ENCODE peak calls at places on chromosomes 12 and 14, in six cellular contexts. B is central memory CD4-positive, alpha-beta T cell; G is ACHN; A is activated B cell treated with CpG ODN at 0.5 μM for 24 hours; O is RWPE1; N is neuronal stem cell. J is an unnamed sample.

GRCh38 chr14:64923015-64923414 is 8.8 kb downstream of the CHURC1 start:
- DNase-seq in N (no peak), O (no peak), G (no peak), B (no peak), A (no peak), J (no peak)

GRCh38 chr12:132174015-132174660 is 29.9 kb downstream of the NOC4L start:
- DNase-seq in N (no peak), A (no peak), B (no peak), G (no peak), O (no peak), J (no peak)

GRCh38 chr12:65868133-65868705 is 43.9 kb downstream of the HMGA2 start:
- DNase-seq in O (peak), N (no peak), A (no peak), G (no peak), B (no peak), J (no peak)

GRCh38 chr14:90760591-90761316 is 55.5 kb downstream of the TTC7B start:
- DNase-seq in N (peak), B (no peak), O (no peak), A (no peak), G (peak), J (no peak)

GRCh38 chr14:69886843-69887242 is 7.6 kb downstream of the SMOC1 start:
- DNase-seq in A (no peak), B (no peak), G (no peak), N (no peak), O (no peak), J (no peak)

GRCh38 chr12:120678572-120678971 is 8.4 kb upstream of the MLEC start:
- DNase-seq in O (no peak), N (no peak), G (no peak), B (no peak), A (no peak), J (no peak)

GRCh38 chr12:6647083-6647604 is at the start of gene ACRBP:
- DNase-seq in B (no peak), A (peak), G (no peak), O (peak), N (peak), J (no peak)

GRCh38 chr14:96805906-96806305 is 8.7 kb downstream of the VRK1 start:
- DNase-seq in A (no peak), N (no peak), G (no peak), B (no peak), O (no peak), J (no peak)

GRCh38 chr12:4276524-4277204 is 3.1 kb downstream of the CCND2 start:
- DNase-seq in A (peak), O (peak), G (peak), B (peak), N (peak), J (peak)

GRCh38 chr12:51827925-51828818 is 20.3 kb downstream of the FIGNL2 start:
- DNase-seq in G (peak), A (no peak), N (no peak), O (peak), B (no peak), J (no peak)

GRCh38 chr14:82075566-82075965 is 541.9 kb upstream of the SEL1L start:
- DNase-seq in B (no peak), N (peak), G (peak), O (peak), A (no peak), J (no peak)

GRCh38 chr12:115013668-115014072 is 329.7 kb upstream of the TBX3 start:
- DNase-seq in A (no peak), O (no peak), G (no peak), N (no peak), B (no peak), J (no peak)

GRCh38 chr12:20132818-20133217 is 235.5 kb upstream of the PDE3A start:
- DNase-seq in N (no peak), O (no peak), B (no peak), A (no peak), G (no peak), J (no peak)

GRCh38 chr12:51631591-51631990 is 40.6 kb downstream of the SCN8A start:
- DNase-seq in G (peak), B (no peak), O (peak), N (no peak), A (no peak), J (no peak)

GRCh38 chr12:87227157-87227556 is 802.0 kb downstream of the C12orf50 start:
- DNase-seq in O (no peak), N (no peak), B (no peak), A (no peak), G (no peak), J (no peak)

GRCh38 chr14:75595211-75595610 is 16.8 kb downstream of the FLVCR2 start:
- DNase-seq in O (no peak), A (no peak), G (no peak), N (no peak), B (no peak), J (no peak)

GRCh38 chr12:132345126-132345525 is 15.7 kb upstream of the GALNT9 start:
- DNase-seq in B (no peak), N (no peak), O (no peak), A (no peak), G (no peak), J (no peak)

GRCh38 chr12:55930771-55931316 is at the start of gene DGKA:
- DNase-seq in G (peak), O (peak), B (peak), A (peak), N (no peak), J (no peak)

GRCh38 chr12:65171073-65171472 is 1.7 kb downstream of the LEMD3 start:
- DNase-seq in O (no peak), A (no peak), N (no peak), B (no peak), G (no peak), J (no peak)

GRCh38 chr12:108475396-108475795 is 39.7 kb upstream of the FICD start:
- DNase-seq in O (no peak), N (no peak), G (no peak), B (no peak), A (no peak), J (no peak)

GRCh38 chr12:52401926-52402325 is 4.2 kb downstream of the KRT82 start:
- DNase-seq in B (no peak), O (no peak), A (no peak), G (no peak), N (no peak), J (no peak)

GRCh38 chr14:69625299-69626131 is 14.1 kb downstream of the SUSD6 start:
- DNase-seq in N (no peak), O (no peak), G (peak), A (no peak), B (peak), J (no peak)

GRCh38 chr12:130200445-130200844 is 38.2 kb downstream of the FZD10 start:
- DNase-seq in G (no peak), O (no peak), N (no peak), B (no peak), A (no peak), J (no peak)

GRCh38 chr12:122422769-122423257 is 344 bp upstream of the CLIP1 start:
- DNase-seq in N (peak), G (peak), O (no peak), A (peak), B (no peak), J (no peak)

GRCh38 chr12:91490667-91491309 is 308.2 kb upstream of the DCN start:
- DNase-seq in G (no peak), B (no peak), N (no peak), A (no peak), O (no peak), J (no peak)

GRCh38 chr14:74610866-74611671 is 968 bp downstream of the LTBP2 start:
- DNase-seq in N (no peak), O (no peak), A (no peak), G (no peak), B (no peak), J (no peak)

GRCh38 chr14:51860164-51860835 is at the start of gene GNG2:
- DNase-seq in O (peak), A (peak), B (peak), G (peak), N (peak), J (no peak)

GRCh38 chr12:21675641-21676040 is 18.0 kb upstream of the LDHB start:
- DNase-seq in G (no peak), A (no peak), B (no peak), N (no peak), O (no peak), J (no peak)

GRCh38 chr14:51331651-51332367 is 91.8 kb downstream of the TMX1 start:
- DNase-seq in G (no peak), O (no peak), N (no peak), B (no peak), A (no peak), J (no peak)

GRCh38 chr12:1781770-1782169 is 38.6 kb upstream of the LRTM2 start:
- DNase-seq in G (no peak), A (no peak), N (no peak), B (no peak), O (no peak), J (no peak)

GRCh38 chr12:12590961-12591360 is 20.7 kb upstream of the CREBL2 start:
- DNase-seq in O (no peak), B (no peak), N (no peak), A (no peak), G (no peak), J (no peak)

J was measured in coronary artery.